ENCODE peak calls at places on chromosomes 4 and X, in nine cellular contexts. V is lower lobe of right lung; P is cardiac muscle cell; O is tibial artery; Y is lung; N is IMR-90; H is heart left ventricle; G is CD8-positive, alpha-beta memory T cell; B is endothelial cell of umbilical vein. U is an unnamed sample.

GRCh38 chr4:7196731-7197130 is 4.4 kb downstream of the SORCS2 start:
- DNase-seq in V (peak; percentile 34), P (peak; percentile 19), O (peak; percentile 10), Y (no peak), N (no peak), H (no peak), G (no peak), B (no peak), U (no peak)

GRCh38 chr4:186149872-186150271 is 41.5 kb upstream of the CYP4V2 start:
- DNase-seq in V (no peak), P (peak; percentile 21), O (peak; percentile 80), Y (no peak), N (no peak), H (peak; percentile 70), G (no peak), B (peak; percentile 41), U (peak; percentile 26)

GRCh38 chrX:30196322-30196721 is 19.0 kb upstream of the MAGEB2 start:
- DNase-seq in V (no peak), P (peak; percentile 48), O (no peak), Y (no peak), N (peak; percentile 9), H (no peak), G (no peak), B (peak; percentile 4), U (no peak)

GRCh38 chrX:34654939-34655338 is 2.1 kb downstream of the TMEM47 start:
- DNase-seq in V (no peak), P (peak; percentile 5), O (no peak), Y (no peak), N (no peak), H (no peak), G (no peak), B (peak; percentile 54), U (no peak)

GRCh38 chrX:132685276-132685675 is 196.4 kb upstream of the MBNL3 start:
- DNase-seq in V (no peak), P (no peak), O (no peak), Y (no peak), N (no peak), H (no peak), G (no peak), B (no peak), U (no peak)

GRCh38 chr4:108168672-108169562 is at the start of gene LEF1:
- DNase-seq in V (no peak), P (peak; percentile 90), O (no peak), Y (no peak), N (peak; percentile 11), H (no peak), G (peak; percentile 81), B (peak; percentile 40), U (peak; percentile 56)

GRCh38 chr4:44368413-44369167 is 80.0 kb downstream of the KCTD8 start:
- DNase-seq in V (no peak), P (no peak), O (no peak), Y (no peak), N (no peak), H (no peak), G (no peak), B (no peak), U (peak; percentile 30)

GRCh38 chr4:61443813-61444510 is 243.8 kb downstream of the ADGRL3 start:
- DNase-seq in V (no peak), P (no peak), O (no peak), Y (no peak), N (peak; percentile 61), H (no peak), G (no peak), B (no peak), U (no peak)

GRCh38 chrX:153052534-153052933 is 3.7 kb upstream of the PNMA3 start:
- DNase-seq in V (no peak), P (no peak), O (no peak), Y (no peak), N (no peak), H (no peak), G (no peak), B (no peak), U (no peak)

GRCh38 chr4:154344686-154345085 is 146.9 kb downstream of the DCHS2 start:
- DNase-seq in V (no peak), P (peak; percentile 5), O (no peak), Y (no peak), N (no peak), H (no peak), G (no peak), B (no peak), U (no peak)

GRCh38 chr4:140691369-140691768 is 64.8 kb downstream of the TBC1D9 start:
- DNase-seq in V (no peak), P (no peak), O (no peak), Y (no peak), N (peak; percentile 62), H (no peak), G (no peak), B (peak; percentile 69), U (peak; percentile 3)

GRCh38 chr4:13933163-13933562 is 305.6 kb upstream of the BOD1L1 start:
- DNase-seq in V (no peak), P (peak; percentile 15), O (no peak), Y (no peak), N (peak; percentile 77), H (no peak), G (no peak), B (no peak), U (no peak)

GRCh38 chrX:46602468-46603102 is 29.0 kb downstream of the CHST7 start:
- DNase-seq in V (no peak), P (no peak), O (no peak), Y (no peak), N (no peak), H (no peak), G (no peak), B (no peak), U (no peak)

GRCh38 chrX:48945517-48946348 is 11.7 kb downstream of the OTUD5 start:
- DNase-seq in V (peak; percentile 54), P (peak; percentile 67), O (no peak), Y (peak; percentile 52), N (peak; percentile 51), H (no peak), G (peak; percentile 61), B (peak; percentile 32), U (peak; percentile 42)

GRCh38 chrX:68832101-68832416 is 3.2 kb downstream of the EFNB1 start:
- DNase-seq in V (peak; percentile 58), P (peak; percentile 53), O (peak; percentile 78), Y (no peak), N (peak; percentile 83), H (peak; percentile 55), G (no peak), B (peak; percentile 70), U (peak; percentile 57)

GRCh38 chr4:38621831-38622230 is 42.2 kb upstream of the KLF3 start:
- DNase-seq in V (no peak), P (no peak), O (no peak), Y (no peak), N (no peak), H (no peak), G (no peak), B (no peak), U (no peak)

GRCh38 chr4:38620527-38620926 is 43.5 kb upstream of the KLF3 start:
- DNase-seq in V (no peak), P (no peak), O (no peak), Y (no peak), N (no peak), H (no peak), G (no peak), B (no peak), U (no peak)

GRCh38 chr4:38618510-38618909 is 45.5 kb upstream of the KLF3 start:
- DNase-seq in V (no peak), P (no peak), O (no peak), Y (no peak), N (no peak), H (no peak), G (no peak), B (no peak), U (no peak)

GRCh38 chr4:38621004-38621684 is 42.9 kb upstream of the KLF3 start:
- DNase-seq in V (no peak), P (no peak), O (no peak), Y (peak; percentile 76), N (peak; percentile 87), H (no peak), G (no peak), B (no peak), U (no peak)

DNA sequence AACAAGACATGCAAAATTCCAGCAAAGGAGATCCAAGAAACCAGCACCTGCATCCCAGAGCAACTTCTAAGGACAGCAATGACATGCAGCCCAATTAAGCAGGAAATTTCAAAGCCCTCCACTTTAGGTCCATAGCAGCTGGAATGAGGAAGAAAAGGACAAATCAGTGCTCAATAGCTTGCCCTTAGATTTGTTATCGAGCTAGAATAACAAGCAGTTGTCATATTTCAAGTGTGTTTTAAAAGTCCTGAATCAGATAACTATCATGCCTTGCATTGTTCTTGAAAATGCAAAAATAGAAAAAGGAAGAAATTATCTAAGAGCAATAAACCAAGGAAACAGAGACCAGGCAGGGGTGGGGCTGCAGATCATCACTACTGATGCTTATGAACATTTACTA is 44.0 kb upstream of the KLF3 start:
- DNase-seq in V (no peak), P (no peak), O (no peak), Y (no peak), N (no peak), H (no peak), G (no peak), B (no peak), U (no peak)
- H3K4me1 ChIP-seq in V (peaks cover 33% of the 10 kb centered on the region), P (no peaks in the 10 kb centered on the region), O (no peaks in the 10 kb centered on the region), Y (peaks cover 7% of the 10 kb centered on the region), N (peaks cover 5% of the 10 kb centered on the region), H (no peaks in the 10 kb centered on the region), G (no peaks in the 10 kb centered on the region), B (no peaks in the 10 kb centered on the region), U (peaks cover 6% of the 10 kb centered on the region)

GRCh38 chr4:32396504-32396903 is 1676.3 kb downstream of the PCDH7 start:
- DNase-seq in V (no peak), P (no peak), O (no peak), Y (no peak), N (no peak), H (no peak), G (no peak), B (no peak), U (no peak)

DNA sequence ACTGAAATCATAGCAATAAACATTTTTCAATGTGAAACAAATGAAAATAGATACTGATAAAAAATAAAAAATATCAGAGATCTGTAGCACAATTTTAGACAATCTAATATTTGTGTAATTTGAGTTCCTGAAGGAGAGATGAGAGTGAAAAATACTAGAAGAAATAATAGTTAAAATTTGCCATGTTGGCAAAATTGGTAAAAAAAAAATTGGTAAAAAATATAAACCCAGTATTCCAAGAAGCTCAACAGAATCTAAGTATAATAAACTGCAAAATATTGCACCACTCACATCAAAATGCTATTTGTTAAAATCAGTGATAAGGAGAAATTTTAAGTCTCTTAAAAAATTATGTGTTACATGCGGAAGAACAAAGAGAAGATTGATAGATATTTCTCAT is 1680.7 kb downstream of the PCDH7 start:
- DNase-seq in V (no peak), P (no peak), O (no peak), Y (no peak), N (no peak), H (no peak), G (no peak), B (no peak), U (no peak)
- H3K36me3 ChIP-seq in V (no peaks in the 10 kb centered on the region), P (no peaks in the 10 kb centered on the region), O (no peaks in the 10 kb centered on the region), Y (no peaks in the 10 kb centered on the region), N (no peaks in the 10 kb centered on the region), H (no peaks in the 10 kb centered on the region), G (no peaks in the 10 kb centered on the region), B (no peaks in the 10 kb centered on the region), U (no peaks in the 10 kb centered on the region)

GRCh38 chrX:130523460-130524394 is 121.9 kb downstream of the RBMX2 start:
- DNase-seq in V (peak; percentile 50), P (peak; percentile 66), O (peak; percentile 64), Y (no peak), N (no peak), H (peak; percentile 36), G (no peak), B (peak; percentile 15), U (peak; percentile 50)
- H3K4me3 ChIP-seq in V (peak overlapping the region; percentile 42), P (peak overlapping the region; percentile 38), O (peak overlapping the region; percentile 53), Y (no peak overlapping the region), N (peak overlapping the region; percentile 33), H (peak overlapping the region; percentile 51), G (no peak overlapping the region), B (peak overlapping the region; percentile 22), U (no peak overlapping the region)

GRCh38 chrX:40147399-40148188 is 49.8 kb upstream of the BCOR start:
- DNase-seq in V (no peak), P (no peak), O (no peak), Y (no peak), N (no peak), H (no peak), G (no peak), B (no peak), U (no peak)
- H3K4me1 ChIP-seq in V (peaks cover 25% of the 10 kb centered on the region), P (peaks cover 48% of the 10 kb centered on the region), O (peaks cover 31% of the 10 kb centered on the region), Y (peaks cover 9% of the 10 kb centered on the region), N (no peaks in the 10 kb centered on the region), H (peaks cover 15% of the 10 kb centered on the region), G (no peaks in the 10 kb centered on the region), B (peaks cover 24% of the 10 kb centered on the region), U (peaks cover 29% of the 10 kb centered on the region)

U was measured in thyroid gland.